ENCODE peak calls at places on chromosomes 13 and 19, in eight cellular contexts. A is testis, Z is stomach, I is tibial nerve, F is heart right ventricle, X is Peyer's patch, R is tibial artery, Y is RWPE1. N is an unnamed sample.

GRCh38 chr19:50258918-50259372 is 55.5 kb downstream of the MYH14 start:
- DNase-seq in A (peak; percentile 62), Z (peak; percentile 31), I (no peak), F (peak; percentile 23), X (no peak), R (no peak), Y (no peak), N (peak; percentile 50)

GRCh38 chr19:5154129-5154798 is 185.4 kb downstream of the KDM4B start:
- DNase-seq in A (no peak), Z (peak; percentile 52), I (no peak), F (peak; percentile 34), X (peak; percentile 57), R (peak; percentile 63), Y (no peak), N (peak; percentile 80)

GRCh38 chr13:94608586-94608985 is 6.9 kb downstream of the GPR180 start:
- DNase-seq in A (no peak), Z (no peak), I (no peak), F (no peak), X (no peak), R (no peak), Y (no peak), N (no peak)

GRCh38 chr13:85313761-85314503 is 485.3 kb downstream of the SLITRK6 start:
- DNase-seq in A (no peak), Z (no peak), I (no peak), F (no peak), X (no peak), R (no peak), Y (peak; percentile 43), N (no peak)

GRCh38 chr13:33070713-33071112 is 54.5 kb downstream of the KL start:
- DNase-seq in A (no peak), Z (no peak), I (no peak), F (no peak), X (no peak), R (no peak), Y (peak; percentile 15), N (no peak)

GRCh38 chr13:63737418-63737817 is 2321.8 kb upstream of the PCDH20 start:
- DNase-seq in A (no peak), Z (no peak), I (no peak), F (no peak), X (no peak), R (no peak), Y (no peak), N (no peak)

GRCh38 chr13:111494641-111495040 is 174.2 kb downstream of the TEX29 start:
- DNase-seq in A (no peak), Z (no peak), I (no peak), F (no peak), X (no peak), R (no peak), Y (no peak), N (no peak)

GRCh38 chr19:51480590-51480989 is 2.3 kb downstream of the CEACAM18 start:
- DNase-seq in A (peak; percentile 25), Z (no peak), I (no peak), F (no peak), X (no peak), R (no peak), Y (peak; percentile 22), N (no peak)

GRCh38 chr19:18373892-18374629 is 11.9 kb upstream of the GDF15 start:
- DNase-seq in A (peak; percentile 89), Z (peak; percentile 83), I (peak; percentile 83), F (peak; percentile 85), X (peak; percentile 76), R (peak; percentile 96), Y (peak; percentile 86), N (peak; percentile 82)

GRCh38 chr19:7860902-7861618 is 13.1 kb downstream of the PRR36 start:
- DNase-seq in A (no peak), Z (no peak), I (no peak), F (no peak), X (no peak), R (no peak), Y (no peak), N (no peak)

GRCh38 chr13:104984296-104984818 is 1551.1 kb downstream of the EFNB2 start:
- DNase-seq in A (peak; percentile 18), Z (peak; percentile 39), I (peak; percentile 21), F (peak; percentile 24), X (peak; percentile 17), R (no peak), Y (no peak), N (no peak)

GRCh38 chr13:84606616-84607015 is 724.3 kb upstream of the SLITRK1 start:
- DNase-seq in A (no peak), Z (no peak), I (no peak), F (no peak), X (no peak), R (no peak), Y (no peak), N (no peak)

GRCh38 chr13:59906413-59907027 is 257.2 kb downstream of the DIAPH3 start:
- DNase-seq in A (no peak), Z (no peak), I (no peak), F (no peak), X (no peak), R (no peak), Y (peak; percentile 6), N (no peak)

GRCh38 chr13:22061806-22062391 is 391.0 kb downstream of the FGF9 start:
- DNase-seq in A (no peak), Z (no peak), I (no peak), F (no peak), X (no peak), R (no peak), Y (no peak), N (no peak)

GRCh38 chr19:43525836-43526771 is 897 bp downstream of the ETHE1 start:
- DNase-seq in A (no peak), Z (peak; percentile 38), I (no peak), F (no peak), X (peak; percentile 48), R (peak; percentile 74), Y (peak; percentile 25), N (peak; percentile 36)

GRCh38 chr19:6071840-6072239 is 38.5 kb downstream of the RFX2 start:
- DNase-seq in A (no peak), Z (no peak), I (no peak), F (no peak), X (no peak), R (peak; percentile 37), Y (no peak), N (no peak)

GRCh38 chr13:64925284-64925683 is 2304.9 kb downstream of the PCDH9 start:
- DNase-seq in A (no peak), Z (no peak), I (no peak), F (no peak), X (no peak), R (no peak), Y (no peak), N (no peak)

GRCh38 chr19:51194527-51195315 is 30.2 kb upstream of the CD33 start:
- DNase-seq in A (peak; percentile 23), Z (no peak), I (no peak), F (no peak), X (no peak), R (no peak), Y (peak; percentile 20), N (no peak)

GRCh38 chr13:51583875-51584730 is at the start of gene WDFY2:
- DNase-seq in A (peak; percentile 100), Z (peak; percentile 99), I (peak; percentile 100), F (peak; percentile 100), X (peak; percentile 100), R (peak; percentile 100), Y (peak; percentile 98), N (peak; percentile 99)

GRCh38 chr13:51585696-51586095 is 1.4 kb downstream of the WDFY2 start:
- DNase-seq in A (no peak), Z (no peak), I (no peak), F (no peak), X (no peak), R (no peak), Y (no peak), N (no peak)

GRCh38 chr13:51585234-51585672 is 991 bp downstream of the WDFY2 start:
- DNase-seq in A (peak; percentile 40), Z (no peak), I (no peak), F (no peak), X (no peak), R (no peak), Y (no peak), N (no peak)

GRCh38 chr13:51583469-51583874 is 790 bp upstream of the WDFY2 start:
- DNase-seq in A (no peak), Z (no peak), I (no peak), F (no peak), X (no peak), R (no peak), Y (no peak), N (no peak)

DNA sequence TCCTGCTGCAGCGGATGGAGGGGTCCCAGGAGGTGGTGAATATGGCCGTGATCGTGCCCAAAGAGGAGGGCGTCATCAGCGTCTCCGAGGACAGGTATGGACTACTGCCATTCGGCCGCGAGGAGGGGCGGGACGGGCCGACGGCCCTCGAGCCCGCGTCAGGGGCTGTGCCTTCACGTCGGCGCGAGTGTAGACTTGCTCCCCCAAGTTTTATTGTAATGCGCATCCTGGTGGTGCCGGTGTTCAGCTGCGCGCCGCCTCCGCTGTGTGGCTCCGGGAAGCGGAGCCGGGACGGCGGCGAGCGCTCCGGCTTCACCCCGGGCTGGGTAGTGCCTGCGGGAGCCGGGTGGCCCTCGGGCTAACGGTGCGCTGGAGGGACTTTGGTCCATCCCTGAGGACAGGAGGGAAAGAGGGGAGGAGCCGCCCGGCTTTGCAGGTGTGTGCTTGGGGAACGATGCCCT is 499 bp downstream of the WDFY2 start:
- DNase-seq in A (peak; percentile 39), Z (peak; percentile 56), I (peak; percentile 32), F (peak; percentile 64), X (peak; percentile 61), R (no peak), Y (peak; percentile 52), N (peak; percentile 69)
- TF ChIP-seq CTCF in A (no peak), Z (no peak), I (no peak), F (no peak), X (no peak), R (no peak), Y (no peak), N (no peak)

GRCh38 chr19:35365303-35365702 is 5.6 kb upstream of the GPR42 start:
- DNase-seq in A (no peak), Z (peak; percentile 13), I (no peak), F (no peak), X (no peak), R (no peak), Y (no peak), N (no peak)
- TF ChIP-seq CTCF in A (no peak), Z (no peak), I (no peak), F (no peak), X (no peak), R (no peak), Y (no peak), N (no peak)

DNA sequence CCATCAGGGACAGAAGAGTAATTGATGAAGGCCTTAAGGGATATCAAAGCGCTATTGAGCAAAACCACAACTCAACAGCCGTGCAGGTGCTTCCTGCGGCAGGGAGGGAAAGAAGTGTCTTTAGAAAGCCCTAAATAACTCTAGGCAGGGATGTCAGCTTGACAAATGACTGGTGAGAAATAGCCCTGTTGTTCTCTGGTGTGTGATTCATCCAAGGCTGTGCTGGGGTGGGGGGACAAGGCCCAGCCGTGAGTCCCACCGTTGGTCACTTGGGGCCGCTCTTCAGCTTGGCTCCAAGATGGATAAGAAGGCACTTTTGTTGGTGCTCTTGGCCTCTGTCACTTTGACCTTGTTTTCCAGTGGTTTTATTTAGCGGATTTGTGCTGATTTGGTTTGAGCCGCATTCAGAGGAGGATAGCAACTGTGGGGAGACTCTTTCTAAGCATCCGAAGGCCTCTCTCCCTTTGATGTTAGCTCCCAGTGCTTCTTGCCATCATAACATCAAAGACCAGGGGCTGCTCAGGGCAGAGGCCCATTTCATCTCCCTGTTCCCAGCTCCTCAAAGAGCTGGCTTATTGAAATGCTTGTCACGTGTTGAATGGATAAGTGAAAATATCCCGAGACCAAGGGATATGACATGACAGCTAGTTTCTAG is 130.3 kb upstream of the SERP2 start:
- DNase-seq in A (no peak), Z (peak; percentile 35), I (no peak), F (no peak), X (no peak), R (no peak), Y (peak; percentile 48), N (no peak)
- TF ChIP-seq CTCF in A (no peak), Z (no peak), I (peak; percentile 31), F (peak; percentile 46), X (no peak), R (no peak), Y (no peak), N (no peak)

GRCh38 chr19:15551183-15552004 is 43.1 kb downstream of the CYP4F22 start:
- DNase-seq in A (peak; percentile 60), Z (peak; percentile 40), I (no peak), F (peak; percentile 25), X (peak; percentile 31), R (no peak), Y (peak; percentile 63), N (peak; percentile 51)
- TF ChIP-seq CTCF in A (no peak), Z (no peak), I (no peak), F (no peak), X (no peak), R (no peak), Y (no peak), N (no peak)

N was measured in glutamatergic neuron.